ENCODE peak calls at places on chromosomes 3 and 15, in four cellular contexts. I is fibroblast of lung, Q is GM20000, B is cardiac muscle cell. R is an unnamed sample.

GRCh38 chr3:122936335-122936734 is 91.2 kb downstream of the SEMA5B start:
- DNase-seq in I (no peak), Q (no peak), B (peak), R (no peak)

GRCh38 chr3:52533623-52534280 is at the start of gene NT5DC2:
- DNase-seq in I (peak), Q (peak), B (peak), R (no peak)

GRCh38 chr15:98076021-98076816 is 115.7 kb downstream of the ARRDC4 start:
- DNase-seq in I (peak), Q (no peak), B (no peak), R (no peak)

GRCh38 chr15:47523669-47524068 is 193.6 kb upstream of the SEMA6D start:
- DNase-seq in I (peak), Q (no peak), B (peak), R (no peak)

GRCh38 chr15:89776274-89777072 is at the start of gene MESP2:
- DNase-seq in I (peak), Q (peak), B (peak), R (no peak)

GRCh38 chr15:98394546-98394945 is 253.8 kb upstream of the IGF1R start:
- DNase-seq in I (no peak), Q (no peak), B (no peak), R (no peak)

GRCh38 chr3:10184250-10184649 is 19.5 kb downstream of the IRAK2 start:
- DNase-seq in I (no peak), Q (no peak), B (no peak), R (no peak)

GRCh38 chr15:83012038-83012490 is 625 bp upstream of the C15orf40 start:
- DNase-seq in I (no peak), Q (no peak), B (no peak), R (no peak)

GRCh38 chr3:123651449-123652345 is 66.8 kb upstream of the HACD2 start:
- DNase-seq in I (no peak), Q (no peak), B (peak), R (no peak)

GRCh38 chr15:31434418-31435255 is 108.0 kb downstream of the KLF13 start:
- DNase-seq in I (peak), Q (peak), B (peak), R (no peak)

GRCh38 chr3:105490045-105490444 is 123.3 kb downstream of the ALCAM start:
- DNase-seq in I (peak), Q (no peak), B (peak), R (no peak)

GRCh38 chr15:65856821-65857455 is 12.4 kb upstream of the RAB11A start:
- DNase-seq in I (peak), Q (peak), B (peak), R (no peak)

GRCh38 chr3:140917769-140918168 is 23.9 kb upstream of the SLC25A36 start:
- DNase-seq in I (no peak), Q (no peak), B (no peak), R (no peak)

GRCh38 chr15:89138999-89139612 is 50.9 kb downstream of the ABHD2 start:
- DNase-seq in I (peak), Q (no peak), B (no peak), R (no peak)

GRCh38 chr3:195075941-195076875 is 194.8 kb downstream of the XXYLT1 start:
- DNase-seq in I (no peak), Q (no peak), B (no peak), R (no peak)

GRCh38 chr15:68258684-68259083 is 18.9 kb upstream of the FEM1B start:
- DNase-seq in I (no peak), Q (no peak), B (no peak), R (no peak)

GRCh38 chr3:165339753-165340152 is 143.6 kb upstream of the SLITRK3 start:
- DNase-seq in I (peak), Q (no peak), B (peak), R (peak)

GRCh38 chr3:154113609-154114008 is 7.6 kb upstream of the ARHGEF26 start:
- DNase-seq in I (no peak), Q (no peak), B (no peak), R (no peak)

GRCh38 chr15:98896002-98896721 is 111.4 kb downstream of the PGPEP1L start:
- DNase-seq in I (peak), Q (no peak), B (peak), R (no peak)

GRCh38 chr3:170790591-170790990 is 79.4 kb downstream of the RPL22L1 start:
- DNase-seq in I (no peak), Q (no peak), B (no peak), R (no peak)

GRCh38 chr3:102747611-102748010 is 312.8 kb downstream of the ZPLD1 start:
- DNase-seq in I (no peak), Q (no peak), B (no peak), R (no peak)

GRCh38 chr15:83734487-83734886 is 80.6 kb downstream of the ADAMTSL3 start:
- DNase-seq in I (no peak), Q (peak), B (peak), R (no peak)

GRCh38 chr15:95019907-95020306 is 788.5 kb downstream of the MCTP2 start:
- DNase-seq in I (peak), Q (no peak), B (no peak), R (no peak)

GRCh38 chr3:136685882-136686281 is 66.3 kb downstream of the STAG1 start:
- DNase-seq in I (no peak), Q (no peak), B (no peak), R (no peak)

GRCh38 chr3:188097786-188098185 is 56.2 kb upstream of the LPP start:
- DNase-seq in I (no peak), Q (no peak), B (no peak), R (no peak)

GRCh38 chr3:22245122-22245521 is 494.1 kb upstream of the ZNF385D start:
- DNase-seq in I (peak), Q (no peak), B (peak), R (no peak)

GRCh38 chr15:86773766-86774165 is 694.1 kb downstream of the AGBL1 start:
- DNase-seq in I (no peak), Q (no peak), B (no peak), R (no peak)

GRCh38 chr3:146160233-146160963 is 586 bp downstream of the PLOD2 start:
- DNase-seq in I (peak), Q (peak), B (peak), R (peak)

GRCh38 chr3:102443021-102443420 is 8.2 kb downstream of the ZPLD1 start:
- DNase-seq in I (no peak), Q (no peak), B (no peak), R (no peak)

GRCh38 chr3:105503191-105503593 is 136.5 kb downstream of the ALCAM start:
- DNase-seq in I (peak), Q (no peak), B (no peak), R (no peak)

GRCh38 chr3:192354687-192355086 is 372.7 kb downstream of the FGF12 start:
- DNase-seq in I (no peak), Q (no peak), B (no peak), R (no peak)

GRCh38 chr3:39178553-39178952 is 13.8 kb downstream of the XIRP1 start:
- DNase-seq in I (peak), Q (peak), B (peak), R (no peak)

GRCh38 chr3:74353039-74353438 is 261.4 kb downstream of the CNTN3 start:
- DNase-seq in I (no peak), Q (no peak), B (no peak), R (no peak)
- TF ChIP-seq CTCF in I (no peak), Q (no peak), B (no peak), R (peak)

GRCh38 chr3:114454592-114455251 is 160.9 kb downstream of the TIGIT start:
- DNase-seq in I (peak), Q (no peak), B (peak), R (no peak)
- TF ChIP-seq CTCF in I (no peak), Q (no peak), B (no peak), R (no peak)

GRCh38 chr3:48118322-48118721 is 69.9 kb downstream of the CDC25A start:
- DNase-seq in I (no peak), Q (no peak), B (no peak), R (no peak)

GRCh38 chr3:48118928-48119327 is 69.3 kb downstream of the CDC25A start:
- DNase-seq in I (no peak), Q (no peak), B (no peak), R (no peak)

GRCh38 chr3:48122504-48122903 is 65.7 kb downstream of the CDC25A start:
- DNase-seq in I (no peak), Q (no peak), B (no peak), R (no peak)

GRCh38 chr3:48120223-48120622 is 68.0 kb downstream of the CDC25A start:
- DNase-seq in I (no peak), Q (no peak), B (no peak), R (no peak)

DNA sequence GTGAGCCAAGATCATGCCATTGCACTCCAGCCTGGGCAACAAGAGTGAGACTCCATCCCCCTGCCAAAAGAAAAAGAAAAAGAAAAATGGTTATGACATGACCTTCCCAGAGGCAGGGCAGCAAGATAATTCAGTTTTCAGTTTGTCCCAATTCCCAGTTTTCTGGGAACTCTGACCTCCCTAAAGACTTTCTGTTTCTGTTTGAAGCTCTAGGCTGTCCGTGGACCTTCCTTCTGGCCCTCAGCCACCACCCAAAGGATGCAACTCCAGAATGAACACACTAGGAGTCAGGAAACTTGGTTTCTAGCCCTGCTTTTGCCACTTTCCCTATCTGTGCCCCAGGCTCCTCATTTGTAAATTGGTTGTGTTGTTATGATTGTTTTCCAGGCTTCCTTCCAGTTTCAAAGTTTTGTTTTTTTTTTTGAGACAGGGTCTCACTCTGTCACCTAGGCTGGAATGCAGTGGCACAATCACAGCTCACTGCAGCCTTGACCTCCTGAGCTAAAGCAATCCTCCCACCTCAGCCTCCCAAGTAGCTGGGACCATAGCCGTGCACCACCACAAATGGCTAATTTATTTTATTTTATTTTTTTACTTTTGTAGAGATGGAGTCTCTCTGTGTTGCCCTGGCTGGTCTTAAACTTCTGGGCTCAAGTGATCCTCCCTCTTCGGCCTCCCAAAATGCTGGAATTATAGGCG is 68.6 kb downstream of the CDC25A start:
- DNase-seq in I (no peak), Q (no peak), B (peak), R (no peak)
- TF ChIP-seq CTCF in I (no peak), Q (no peak), B (no peak), R (no peak)

DNA sequence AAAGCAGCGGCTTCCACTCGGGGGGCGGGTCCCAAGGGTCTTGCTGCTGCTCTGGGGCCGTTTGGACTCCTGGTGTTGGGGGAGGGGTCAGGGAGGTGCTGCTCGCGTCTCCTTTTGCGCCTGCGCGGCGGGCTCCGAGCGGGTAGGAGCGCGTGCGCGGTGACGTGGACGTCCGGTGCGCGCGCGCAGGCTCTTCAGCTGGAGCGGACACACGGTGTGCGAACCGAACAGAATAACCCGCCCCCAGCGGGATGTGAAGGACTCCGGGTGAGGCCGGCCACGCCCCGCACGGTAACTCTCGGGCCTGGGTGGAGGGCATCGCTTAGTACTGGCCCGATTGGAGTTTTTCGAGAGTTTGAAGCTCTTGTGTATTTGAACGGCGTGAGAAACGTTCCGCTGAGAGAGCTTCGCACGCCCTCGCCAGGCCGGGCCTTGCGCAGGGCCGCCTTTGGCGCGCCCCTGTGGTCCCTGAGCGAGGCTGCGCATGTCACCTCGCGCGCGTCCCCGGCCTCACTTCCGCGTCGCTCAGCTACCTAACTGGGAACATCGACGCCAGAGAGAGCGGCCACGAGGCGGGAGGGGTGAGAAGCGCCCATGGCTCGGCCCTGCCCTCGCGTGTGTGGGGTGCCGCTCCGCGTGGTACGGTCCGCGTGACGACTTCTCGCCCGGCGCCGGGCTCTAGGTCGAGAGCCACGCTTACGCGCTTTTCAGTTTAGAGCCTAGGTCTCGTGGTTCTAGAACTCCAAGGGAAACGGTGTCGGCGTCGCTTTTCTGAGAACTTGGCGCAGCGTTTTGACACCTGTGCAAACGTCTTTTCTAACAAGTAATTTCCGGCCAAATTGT is at the start of gene MGA:
- DNase-seq in I (peak), Q (peak), B (peak), R (peak)
- TF ChIP-seq CTCF in I (no peak), Q (no peak), B (peak), R (no peak)

GRCh38 chr3:36596411-36596810 is 167.9 kb downstream of the DCLK3 start:
- DNase-seq in I (peak), Q (no peak), B (no peak), R (peak)

GRCh38 chr3:36600413-36600812 is 163.9 kb downstream of the DCLK3 start:
- DNase-seq in I (no peak), Q (no peak), B (no peak), R (no peak)

GRCh38 chr3:36591959-36592358 is 172.4 kb downstream of the DCLK3 start:
- DNase-seq in I (no peak), Q (no peak), B (peak), R (no peak)

GRCh38 chr3:36595531-36595930 is 168.8 kb downstream of the DCLK3 start:
- DNase-seq in I (no peak), Q (no peak), B (no peak), R (no peak)

DNA sequence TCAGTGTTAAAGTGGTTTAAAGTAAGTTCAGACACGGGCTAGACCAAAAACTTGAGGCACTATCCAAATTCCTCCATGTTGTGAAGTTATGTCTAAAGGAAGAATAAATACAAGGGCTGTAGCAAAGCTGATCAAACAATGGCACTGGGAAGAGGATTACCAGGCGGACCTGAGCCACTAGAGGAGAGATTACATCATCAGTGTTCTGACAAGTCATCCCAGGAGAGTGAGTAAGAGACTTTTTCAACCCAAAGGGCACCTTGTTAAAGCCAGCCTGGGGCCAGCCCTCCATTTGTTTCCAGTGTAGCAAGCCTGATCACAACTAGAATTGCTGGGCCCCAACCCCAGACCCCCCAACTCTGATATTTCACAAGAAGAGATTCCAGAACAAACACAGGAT is 166.9 kb downstream of the DCLK3 start:
- DNase-seq in I (peak), Q (no peak), B (peak), R (peak)
- TF ChIP-seq CTCF in I (no peak), Q (no peak), B (no peak), R (no peak)

GRCh38 chr3:101381809-101382208 is 61.4 kb upstream of the IMPG2 start:
- DNase-seq in I (peak), Q (no peak), B (peak), R (no peak)
- TF ChIP-seq CTCF in I (peak), Q (no peak), B (peak), R (peak)

DNA sequence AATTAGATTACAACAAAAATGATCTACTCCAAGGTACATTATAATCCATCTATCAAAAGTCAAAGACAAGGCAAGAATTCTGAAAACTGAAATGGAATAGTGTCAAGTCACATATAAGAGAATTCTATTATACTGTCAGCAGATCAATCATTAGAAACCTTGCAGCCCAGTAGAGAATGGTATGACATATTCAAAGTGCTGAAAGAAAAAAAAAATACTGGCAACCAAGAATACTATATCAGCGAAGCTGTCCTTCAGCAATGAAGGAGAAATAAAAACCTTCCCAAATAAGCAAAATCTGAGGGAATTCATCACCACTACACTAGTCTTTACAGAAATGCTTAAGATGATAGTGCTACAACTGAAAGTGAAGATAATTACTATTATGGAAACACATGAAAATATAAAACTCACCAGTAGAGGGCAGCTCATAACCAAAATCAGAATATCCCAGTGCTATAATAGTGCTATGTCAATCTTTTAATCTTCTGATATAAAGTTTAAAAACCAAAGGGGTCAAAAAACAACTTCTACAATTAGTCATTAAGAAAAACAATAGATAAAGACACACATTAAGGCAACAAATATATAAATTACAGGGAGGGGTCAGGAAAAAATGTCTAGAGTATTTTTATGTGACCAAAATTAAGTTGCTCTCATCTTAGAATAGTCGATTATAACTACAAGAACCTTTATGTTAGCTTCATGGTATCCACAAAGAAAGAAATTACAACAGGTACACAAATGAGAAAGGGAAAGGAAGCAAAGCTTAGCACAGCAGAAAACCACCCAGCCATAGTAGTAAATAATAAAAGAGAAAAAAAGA is 190.7 kb upstream of the CNTN6 start:
- DNase-seq in I (no peak), Q (peak), B (peak), R (no peak)
- TF ChIP-seq CTCF in I (no peak), Q (no peak), B (peak), R (peak)

GRCh38 chr3:171834461-171834801 is 8.7 kb upstream of the TMEM212 start:
- DNase-seq in I (no peak), Q (no peak), B (no peak), R (no peak)
- TF ChIP-seq CTCF in I (no peak), Q (no peak), B (no peak), R (no peak)

R was measured in retinal pigment epithelial cell.